ENCODE peak calls at places on chromosome 19, in six cellular contexts. V, S, O, K, L and Y are unnamed samples.

GRCh38 chr19:56973713-56974553 is 133.4 kb upstream of the PEG3 start:
- DNase-seq in S (no peak), K (no peak), L (no peak), V (no peak), O (no peak), Y (no peak)

GRCh38 chr19:35123573-35123972 is 8.0 kb downstream of the FXYD3 start:
- DNase-seq in V (no peak), L (peak), K (no peak), O (no peak), S (no peak), Y (no peak)

GRCh38 chr19:35766571-35767104 is 8.7 kb downstream of the PROSER3 start:
- DNase-seq in S (no peak), L (no peak), K (peak), V (no peak), O (no peak), Y (no peak)

GRCh38 chr19:16320987-16321386 is 3.6 kb upstream of the KLF2 start:
- DNase-seq in S (no peak), K (no peak), L (no peak), V (no peak), O (no peak), Y (no peak)

GRCh38 chr19:46480409-46480808 is 9.0 kb upstream of the PNMA8A start:
- DNase-seq in K (no peak), S (peak), O (peak), V (peak), L (no peak), Y (no peak)

GRCh38 chr19:31533114-31533513 is 183.9 kb upstream of the TSHZ3 start:
- DNase-seq in V (no peak), S (no peak), O (no peak), L (no peak), K (no peak), Y (no peak)

GRCh38 chr19:19078801-19079200 is 15.0 kb downstream of the SLC25A42 start:
- DNase-seq in L (no peak), O (no peak), K (no peak), V (no peak), S (no peak), Y (no peak)

GRCh38 chr19:34253711-34254551 is 423 bp upstream of the GARRE1 start:
- DNase-seq in L (peak), S (no peak), V (peak), K (peak), O (no peak), Y (no peak)

GRCh38 chr19:13033819-13034611 is 38.7 kb downstream of the NFIX start:
- DNase-seq in O (peak), L (peak), S (no peak), K (peak), V (peak), Y (no peak)

GRCh38 chr19:32264568-32264967 is 80.8 kb upstream of the ZNF507 start:
- DNase-seq in L (no peak), K (no peak), O (no peak), S (no peak), V (no peak), Y (no peak)

GRCh38 chr19:14073925-14074838 is 1.6 kb downstream of the MISP3 start:
- DNase-seq in K (peak), L (peak), S (no peak), V (no peak), O (no peak), Y (no peak)

GRCh38 chr19:33767898-33768413 is 28.7 kb upstream of the KCTD15 start:
- DNase-seq in L (no peak), S (no peak), V (peak), K (no peak), O (peak), Y (no peak)

GRCh38 chr19:23823952-23824389 is 65.3 kb upstream of the ZNF681 start:
- DNase-seq in K (no peak), V (peak), L (no peak), O (no peak), S (no peak), Y (no peak)

GRCh38 chr19:47711652-47712239 is 1.5 kb upstream of the EHD2 start:
- DNase-seq in L (no peak), V (no peak), S (no peak), O (no peak), K (no peak), Y (no peak)
- TF ChIP-seq CTCF in L (no peak), V (no peak), S (no peak), O (no peak), K (no peak), Y (no peak)

GRCh38 chr19:4505570-4506448 is 12.5 kb downstream of the PLIN4 start:
- DNase-seq in K (no peak), L (no peak), O (no peak), V (no peak), S (no peak), Y (no peak)
- TF ChIP-seq CTCF in K (no peak), L (no peak), O (no peak), V (no peak), S (no peak), Y (no peak)

GRCh38 chr19:5805465-5806132 is 732 bp downstream of the NRTN start:
- DNase-seq in O (peak), V (peak), K (peak), L (no peak), S (no peak), Y (no peak)
- TF ChIP-seq CTCF in O (peak), V (peak), K (peak), L (no peak), S (peak), Y (peak)

GRCh38 chr19:1455336-1456120 is 5.6 kb downstream of the APC2 start:
- DNase-seq in V (peak), O (peak), S (no peak), K (no peak), L (no peak), Y (no peak)

GRCh38 chr19:1453525-1454371 is 3.8 kb downstream of the APC2 start:
- DNase-seq in S (no peak), O (no peak), K (no peak), L (no peak), V (peak), Y (no peak)

GRCh38 chr19:1456121-1456900 is 6.4 kb downstream of the APC2 start:
- DNase-seq in O (no peak), K (no peak), L (no peak), S (no peak), V (peak), Y (no peak)

GRCh38 chr19:1452802-1453524 is 3.0 kb downstream of the APC2 start:
- DNase-seq in K (no peak), L (no peak), V (peak), O (no peak), S (no peak), Y (no peak)

DNA sequence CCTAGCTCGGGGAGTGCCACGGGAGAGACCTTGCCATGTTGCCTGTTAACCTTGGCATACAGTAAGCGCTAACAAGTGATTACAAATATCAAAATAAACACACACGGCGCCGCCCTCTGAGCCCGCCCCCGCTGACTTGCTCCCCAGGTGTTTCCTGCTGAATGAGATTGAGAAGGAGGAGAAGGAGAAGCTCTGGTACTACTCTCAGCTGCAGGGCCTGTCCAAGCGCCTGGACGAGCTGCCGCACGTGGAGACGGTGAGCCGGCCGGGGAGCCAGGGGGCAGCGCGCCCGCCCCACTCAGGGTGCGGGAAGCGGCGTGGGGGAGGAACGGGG is 5.0 kb downstream of the APC2 start:
- DNase-seq in L (no peak), S (no peak), O (no peak), K (no peak), V (no peak), Y (no peak)
- TF ChIP-seq CTCF in L (no peak), S (no peak), O (no peak), K (no peak), V (no peak), Y (no peak)